ENCODE peak calls at places on chromosomes 16 and 17, in four cellular contexts. I is NCI-H748 treated with DMSO at 0.1 percent for 48 hours, Y is fibroblast of the aortic adventitia, S is upper lobe of right lung. M is an unnamed sample.

GRCh38 chr17:60390881-60391418 is 983 bp downstream of the USP32 start:
- DNase-seq in Y (peak; percentile 54), I (peak; percentile 33), S (no peak), M (peak; percentile 47)

GRCh38 chr16:30767767-30768465 is 5.8 kb downstream of the RNF40 start:
- DNase-seq in Y (no peak), I (no peak), S (peak; percentile 47), M (peak; percentile 74)

GRCh38 chr16:48054881-48055601 is 100.8 kb downstream of the ABCC12 start:
- DNase-seq in Y (peak; percentile 75), S (no peak), I (peak; percentile 3), M (no peak)

GRCh38 chr17:58658804-58659713 is 32.8 kb downstream of the TEX14 start:
- DNase-seq in Y (peak; percentile 95), S (peak; percentile 69), I (peak; percentile 95), M (peak; percentile 74)

GRCh38 chr16:82987767-82988166 is 361.0 kb downstream of the CDH13 start:
- DNase-seq in I (no peak), Y (peak; percentile 64), S (no peak), M (no peak)

GRCh38 chr17:27944546-27945332 is 51.6 kb upstream of the LYRM9 start:
- DNase-seq in Y (no peak), S (no peak), I (peak; percentile 80), M (no peak)

GRCh38 chr17:43367588-43368242 is 31.1 kb upstream of the ARL4D start:
- DNase-seq in I (peak; percentile 83), Y (peak; percentile 96), S (no peak), M (no peak)

GRCh38 chr17:76957600-76958464 is 89.6 kb downstream of the MGAT5B start:
- DNase-seq in Y (peak; percentile 11), I (no peak), S (no peak), M (peak; percentile 31)

M was measured in Peyer's patch.